ENCODE peak calls at places on chromosome 1, in seven cellular contexts. H is A549, Z is A673, M is HCT116, G is right lobe of liver, E is H9, D is endothelial cell of umbilical vein. T is an unnamed sample.

GRCh38 chr1:201503397-201504176 is 3.3 kb downstream of the CSRP1 start:
- DNase-seq in H (peak; percentile 75), Z (peak; percentile 89), M (no peak), G (no peak), E (peak; percentile 67), D (peak; percentile 96), T (no peak)

GRCh38 chr1:74579425-74579824 is 67.0 kb upstream of the LRRC53 start:
- DNase-seq in H (no peak), Z (no peak), M (no peak), G (no peak), E (no peak), D (no peak), T (no peak)

GRCh38 chr1:162055062-162055461 is 14.4 kb upstream of the NOS1AP start:
- DNase-seq in H (peak; percentile 42), Z (peak; percentile 59), M (peak; percentile 66), G (no peak), E (no peak), D (peak; percentile 95), T (no peak)

GRCh38 chr1:29672955-29673507 is 436.7 kb downstream of the PTPRU start:
- DNase-seq in H (no peak), Z (no peak), M (no peak), G (no peak), E (peak; percentile 17), D (no peak), T (no peak)

GRCh38 chr1:113409363-113409762 is 19.0 kb downstream of the MAGI3 start:
- DNase-seq in H (no peak), Z (no peak), M (no peak), G (no peak), E (no peak), D (no peak), T (no peak)

GRCh38 chr1:51792864-51793263 is 85.7 kb downstream of the NRDC start:
- DNase-seq in H (no peak), Z (no peak), M (no peak), G (no peak), E (no peak), D (peak; percentile 24), T (no peak)

GRCh38 chr1:153288634-153289275 is 24.0 kb downstream of the PGLYRP3 start:
- DNase-seq in H (peak; percentile 71), Z (peak; percentile 32), M (peak; percentile 27), G (no peak), E (peak; percentile 69), D (no peak), T (peak; percentile 25)

GRCh38 chr1:116667577-116668105 is at the start of gene IGSF3:
- DNase-seq in H (peak; percentile 59), Z (peak; percentile 69), M (no peak), G (peak; percentile 64), E (peak; percentile 86), D (peak; percentile 32), T (peak; percentile 84)

GRCh38 chr1:230465701-230466100 is 39.6 kb upstream of the PGBD5 start:
- DNase-seq in H (no peak), Z (no peak), M (no peak), G (no peak), E (no peak), D (no peak), T (no peak)

GRCh38 chr1:15148004-15148403 is 5.5 kb upstream of the TMEM51 start:
- DNase-seq in H (no peak), Z (no peak), M (no peak), G (no peak), E (no peak), D (no peak), T (no peak)

GRCh38 chr1:218553197-218553596 is 208.1 kb downstream of the TGFB2 start:
- DNase-seq in H (no peak), Z (no peak), M (no peak), G (no peak), E (no peak), D (no peak), T (no peak)
- TF ChIP-seq CTCF in H (no peak), Z (peak; percentile 16), M (no peak), G (peak; percentile 3), E (peak; percentile 23), D (no peak), T (no peak)

DNA sequence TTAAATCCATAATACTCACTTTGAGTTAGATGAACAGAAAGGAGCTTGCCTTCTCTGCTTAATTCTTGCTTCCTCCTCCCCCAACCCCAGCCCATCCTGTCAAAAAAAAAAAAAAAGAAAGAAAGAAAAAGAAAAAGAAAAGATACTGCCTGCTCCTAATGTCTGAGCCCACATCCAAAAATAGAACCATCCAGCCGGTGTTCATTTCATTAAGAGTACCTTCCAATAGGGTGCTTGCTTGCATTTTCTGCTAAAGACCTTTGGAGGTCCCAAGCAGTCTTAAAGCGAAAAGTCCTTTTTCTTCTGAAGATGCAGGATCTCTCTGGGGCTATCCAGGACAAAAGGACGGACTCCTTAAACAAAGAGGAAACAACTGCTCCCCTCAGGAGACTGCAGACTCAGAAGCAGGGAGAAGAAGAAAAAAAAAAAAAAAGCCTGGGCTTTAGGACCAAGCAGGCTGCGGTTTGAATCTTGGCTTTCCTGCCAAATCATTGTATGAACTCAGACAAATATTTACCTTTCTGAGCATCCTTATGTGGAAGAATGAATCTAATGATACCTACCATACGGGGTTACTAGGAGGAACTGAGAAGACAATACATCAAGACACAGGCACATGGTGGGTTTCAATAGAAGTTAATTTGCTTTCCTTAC is 204.1 kb downstream of the PLPP3 start:
- DNase-seq in H (no peak), Z (no peak), M (no peak), G (no peak), E (no peak), D (no peak), T (no peak)
- H3K4me1 ChIP-seq in H (peaks cover 28% of the 10 kb centered on the region), Z (no peaks in the 10 kb centered on the region), M (no peaks in the 10 kb centered on the region), G (no peaks in the 10 kb centered on the region), E (peaks cover 8% of the 10 kb centered on the region), D (no peaks in the 10 kb centered on the region), T (no peaks in the 10 kb centered on the region)

DNA sequence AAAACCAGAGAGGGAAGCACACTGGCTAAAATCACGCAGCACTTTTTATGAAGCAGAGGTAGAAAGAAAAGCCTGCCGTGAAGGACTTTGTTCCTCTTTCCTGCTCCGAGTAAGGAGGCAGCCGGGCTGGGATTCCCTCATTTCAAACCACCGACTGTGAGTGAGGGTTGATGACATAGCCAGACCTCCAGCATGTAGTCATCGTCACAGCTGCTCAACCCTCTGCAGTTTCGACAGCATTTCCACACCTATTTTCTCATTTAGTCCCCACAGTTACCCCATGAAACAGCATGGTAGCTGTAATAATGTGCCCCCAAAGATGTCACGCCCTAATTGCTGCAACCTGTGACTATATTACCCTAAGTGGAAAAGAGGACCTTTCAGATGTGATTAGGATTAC is 35.3 kb downstream of the FCRL5 start:
- DNase-seq in H (no peak), Z (no peak), M (no peak), G (no peak), E (no peak), D (no peak), T (no peak)
- H3K9me3 ChIP-seq in H (no peaks in the 10 kb centered on the region), Z (no peaks in the 10 kb centered on the region), M (no peaks in the 10 kb centered on the region), G (no peaks in the 10 kb centered on the region), E (no peaks in the 10 kb centered on the region), D (no peaks in the 10 kb centered on the region), T (no peaks in the 10 kb centered on the region)

DNA sequence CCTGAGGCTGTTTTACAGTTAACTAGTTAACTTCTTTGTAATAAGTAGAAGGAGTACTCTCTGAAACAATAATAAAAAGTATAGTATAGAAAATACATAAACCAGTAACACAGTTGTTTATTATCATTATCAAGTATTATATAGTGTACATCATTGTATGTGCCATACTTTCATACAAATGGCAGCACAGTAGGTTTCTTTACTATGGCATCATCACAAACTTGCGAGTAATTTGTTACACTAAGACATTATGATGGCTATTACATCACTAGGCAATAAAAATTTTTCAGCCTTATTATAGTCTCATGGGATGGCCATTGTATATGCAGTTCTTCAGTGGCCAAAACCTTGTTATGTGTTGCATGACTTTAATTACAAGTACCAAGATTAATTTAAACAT is 1376.5 kb upstream of the ADGRL2 start:
- DNase-seq in H (no peak), Z (no peak), M (no peak), G (no peak), E (no peak), D (no peak), T (no peak)
- TF ChIP-seq CTCF in H (no peak), Z (no peak), M (no peak), G (no peak), E (no peak), D (no peak), T (no peak)

GRCh38 chr1:111598534-111598933 is 21.1 kb upstream of the RAP1A start:
- DNase-seq in H (no peak), Z (no peak), M (no peak), G (no peak), E (no peak), D (no peak), T (no peak)
- H3K4me1 ChIP-seq in H (peaks cover under 1% of the 10 kb centered on the region), Z (peaks cover 2% of the 10 kb centered on the region), M (peaks cover 5% of the 10 kb centered on the region), G (peaks cover 3% of the 10 kb centered on the region), E (no peaks in the 10 kb centered on the region), D (no peaks in the 10 kb centered on the region), T (peaks cover 4% of the 10 kb centered on the region)

DNA sequence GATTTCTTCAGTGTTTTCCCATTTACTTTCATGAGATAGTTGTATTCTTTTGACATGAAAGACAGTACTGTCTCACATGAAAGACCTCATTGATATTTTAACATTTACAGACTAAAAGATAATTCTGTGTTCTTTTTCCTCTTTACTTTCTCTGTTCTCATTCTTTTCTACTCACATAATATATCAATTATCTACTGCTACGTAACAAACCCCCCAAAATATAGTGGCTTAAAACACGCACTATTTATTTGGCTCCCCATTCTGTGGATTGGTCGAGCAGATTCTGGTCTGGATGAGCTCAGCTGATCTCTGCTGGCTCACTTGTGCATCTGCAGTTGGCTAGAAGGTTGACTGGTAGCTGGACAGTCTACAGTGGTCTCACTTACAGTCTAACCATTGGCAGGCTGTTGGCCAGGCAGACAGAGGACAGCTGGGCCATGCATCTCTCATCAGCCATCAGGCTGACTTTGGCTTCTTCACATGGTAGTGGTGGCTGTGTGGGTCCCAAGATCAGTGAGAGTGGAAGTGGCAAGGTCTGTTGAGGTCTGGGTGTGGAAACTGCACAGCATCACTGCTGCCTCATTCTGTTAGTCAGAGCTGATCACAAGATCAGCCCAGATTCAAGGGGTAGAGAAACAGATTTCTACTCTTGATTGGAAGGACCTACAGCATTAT is 63.2 kb downstream of the MPZL1 start:
- DNase-seq in H (no peak), Z (no peak), M (no peak), G (no peak), E (no peak), D (no peak), T (no peak)
- H3K9me3 ChIP-seq in H (no peaks in the 10 kb centered on the region), Z (peaks cover 5% of the 10 kb centered on the region), M (no peaks in the 10 kb centered on the region), G (no peaks in the 10 kb centered on the region), E (no peaks in the 10 kb centered on the region), D (no peaks in the 10 kb centered on the region), T (no peaks in the 10 kb centered on the region)

GRCh38 chr1:156259805-156260204 is 11.9 kb upstream of the PAQR6 start:
- DNase-seq in H (no peak), Z (no peak), M (no peak), G (no peak), E (no peak), D (no peak), T (no peak)
- TF ChIP-seq CTCF in H (peak; percentile 9), Z (peak; percentile 11), M (no peak), G (no peak), E (peak; percentile 41), D (no peak), T (no peak)

DNA sequence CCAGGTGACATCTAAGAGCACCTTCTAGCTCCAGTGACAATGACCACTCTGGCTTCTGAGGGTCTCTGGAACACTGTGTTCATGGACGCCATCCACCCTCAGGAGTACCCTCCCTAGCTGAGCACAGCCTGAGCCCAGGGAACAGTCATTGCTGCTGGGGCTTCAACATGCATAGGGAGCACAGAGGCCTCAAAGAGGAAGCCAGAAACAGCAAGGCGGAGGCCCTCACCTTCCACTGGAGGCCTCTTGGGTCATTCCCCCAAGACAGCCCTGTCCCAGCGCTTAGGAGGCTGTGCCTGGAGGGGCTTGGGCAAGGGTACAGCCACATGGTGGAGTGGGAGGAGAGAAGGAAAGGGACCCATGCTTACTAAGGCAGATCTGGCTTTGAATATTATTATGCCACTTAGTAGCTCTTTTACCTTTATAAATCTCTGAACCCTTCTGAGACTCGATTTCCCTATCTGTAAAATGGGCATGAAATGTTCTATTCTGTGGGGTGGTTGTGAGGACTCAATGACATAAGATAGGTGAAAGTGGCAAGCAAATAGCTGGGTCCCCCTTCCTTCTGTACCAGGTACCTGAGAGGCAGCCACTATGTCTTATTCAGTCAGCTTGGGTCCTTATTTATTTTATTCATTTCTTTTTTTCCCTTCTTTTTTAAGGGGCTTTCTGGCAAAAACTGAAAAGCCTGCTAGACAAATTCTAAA is 32.8 kb downstream of the PTAFR start:
- DNase-seq in H (no peak), Z (no peak), M (no peak), G (no peak), E (no peak), D (no peak), T (no peak)
- H3K4me1 ChIP-seq in H (peaks cover 22% of the 10 kb centered on the region), Z (no peaks in the 10 kb centered on the region), M (no peaks in the 10 kb centered on the region), G (no peaks in the 10 kb centered on the region), E (peaks cover 8% of the 10 kb centered on the region), D (peaks cover 3% of the 10 kb centered on the region), T (no peaks in the 10 kb centered on the region)